ENCODE peak calls at places on chromosomes 5 and 9, in six cellular contexts. X, G, I, Q, R and K are unnamed samples.

GRCh38 chr5:110769282-110769681 is 30.5 kb downstream of the SLC25A46 start:
- DNase-seq in X (no peak), G (no peak), I (no peak), Q (no peak), R (no peak), K (no peak)

GRCh38 chr5:94111209-94112004 is 370.0 kb upstream of the POU5F2 start:
- DNase-seq in X (peak; percentile 94), G (peak; percentile 72), I (peak; percentile 98), Q (peak; percentile 93), R (peak; percentile 99), K (peak; percentile 97)

GRCh38 chr5:172530406-172530805 is 76.1 kb upstream of the SH3PXD2B start:
- DNase-seq in X (no peak), G (no peak), I (no peak), Q (no peak), R (no peak), K (peak; percentile 61)

GRCh38 chr5:156201793-156202388 is 125.1 kb upstream of the SGCD start:
- DNase-seq in X (no peak), G (no peak), I (no peak), Q (no peak), R (no peak), K (no peak)

GRCh38 chr9:94650924-94651323 is 11.6 kb upstream of the FBP1 start:
- DNase-seq in X (no peak), G (no peak), I (no peak), Q (no peak), R (no peak), K (no peak)

GRCh38 chr9:16670791-16671190 is 199.7 kb downstream of the BNC2 start:
- DNase-seq in X (no peak), G (no peak), I (no peak), Q (no peak), R (no peak), K (no peak)

GRCh38 chr9:137774775-137775386 is 102.7 kb upstream of the CACNA1B start:
- DNase-seq in X (no peak), G (no peak), I (peak; percentile 62), Q (no peak), R (no peak), K (peak; percentile 52)

GRCh38 chr9:78001946-78002731 is 29.5 kb downstream of the GNAQ start:
- DNase-seq in X (no peak), G (no peak), I (no peak), Q (no peak), R (no peak), K (no peak)

GRCh38 chr9:6488395-6488794 is 75.4 kb downstream of the UHRF2 start:
- DNase-seq in X (no peak), G (no peak), I (no peak), Q (no peak), R (no peak), K (no peak)

GRCh38 chr5:129063483-129064136 is 30.9 kb upstream of the ISOC1 start:
- DNase-seq in X (no peak), G (no peak), I (no peak), Q (no peak), R (no peak), K (no peak)

GRCh38 chr5:68215888-68216736 is 556 bp downstream of the PIK3R1 start:
- DNase-seq in X (peak; percentile 87), G (no peak), I (peak; percentile 86), Q (peak; percentile 60), R (peak; percentile 67), K (peak; percentile 76)

GRCh38 chr9:7704543-7704942 is 95.0 kb downstream of the DMAC1 start:
- DNase-seq in X (no peak), G (no peak), I (no peak), Q (no peak), R (no peak), K (no peak)

GRCh38 chr5:148957591-148958202 is 105.2 kb downstream of the SH3TC2 start:
- DNase-seq in X (peak; percentile 26), G (no peak), I (no peak), Q (no peak), R (peak; percentile 62), K (no peak)

GRCh38 chr9:33123632-33124031 is 43.5 kb downstream of the B4GALT1 start:
- DNase-seq in X (no peak), G (no peak), I (no peak), Q (no peak), R (no peak), K (no peak)

GRCh38 chr5:53422539-53422938 is 57.9 kb upstream of the FST start:
- DNase-seq in X (no peak), G (no peak), I (no peak), Q (no peak), R (no peak), K (no peak)

GRCh38 chr9:38195737-38196161 is 126.7 kb upstream of the SHB start:
- DNase-seq in X (no peak), G (no peak), I (no peak), Q (no peak), R (no peak), K (no peak)

GRCh38 chr5:29229461-29229860 is 1964.0 kb upstream of the CDH6 start:
- DNase-seq in X (no peak), G (no peak), I (no peak), Q (no peak), R (no peak), K (no peak)

GRCh38 chr9:138101444-138102234 is 224.1 kb downstream of the CACNA1B start:
- DNase-seq in X (no peak), G (no peak), I (peak; percentile 47), Q (no peak), R (no peak), K (no peak)

GRCh38 chr5:40911278-40911677 is 2.0 kb downstream of the C7 start:
- DNase-seq in X (no peak), G (no peak), I (no peak), Q (peak; percentile 61), R (no peak), K (no peak)

DNA sequence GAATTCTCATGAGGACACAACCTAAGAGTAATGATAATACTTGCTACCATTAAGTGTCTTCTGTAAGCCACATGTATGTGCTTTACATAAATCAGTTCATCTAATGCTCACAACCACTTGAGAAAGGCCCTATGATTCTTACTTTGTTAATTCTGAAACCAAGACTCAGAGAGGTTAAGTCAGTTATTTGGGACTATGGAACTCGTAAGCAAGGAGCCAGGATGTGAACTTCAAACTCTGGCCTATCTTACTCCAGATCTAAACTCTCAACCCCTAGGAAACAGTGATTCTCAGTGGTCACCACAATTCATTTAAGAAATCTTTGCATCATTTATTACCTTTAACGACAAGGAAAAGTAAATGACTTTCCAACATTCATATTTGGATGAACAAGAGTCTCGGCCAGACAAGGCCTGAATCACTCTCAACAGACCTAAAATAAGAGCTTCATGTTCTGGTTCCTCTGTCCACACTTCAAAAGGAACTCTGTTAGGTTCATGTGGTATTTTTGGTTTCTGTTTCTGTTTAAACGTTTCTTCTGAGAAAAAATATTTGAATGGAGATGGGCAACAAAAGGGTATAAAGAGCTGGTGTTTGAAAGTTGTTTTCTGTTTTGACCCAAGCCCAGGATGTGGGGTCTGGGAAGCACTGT is 104.8 kb downstream of the LPAR1 start:
- DNase-seq in X (no peak), G (no peak), I (no peak), Q (no peak), R (no peak), K (no peak)
- H3K27ac ChIP-seq in X (no peak overlapping the region), G (peak overlapping the region; percentile 54), I (no peak overlapping the region), Q (peak overlapping the region; percentile 44), R (no peak overlapping the region), K (no peak overlapping the region)

GRCh38 chr5:91212336-91213092 is 170.6 kb downstream of the ARRDC3 start:
- DNase-seq in X (no peak), G (no peak), I (no peak), Q (no peak), R (peak; percentile 30), K (peak; percentile 70)
- H3K27ac ChIP-seq in X (no peak overlapping the region), G (no peak overlapping the region), I (no peak overlapping the region), Q (peak overlapping the region; percentile 83), R (peak overlapping the region; percentile 74), K (peak overlapping the region; percentile 48)

GRCh38 chr5:122844916-122845252 is 529 bp upstream of the SNX24 start:
- DNase-seq in X (no peak), G (no peak), I (no peak), Q (no peak), R (no peak), K (no peak)

GRCh38 chr5:122846051-122846567 is 696 bp downstream of the SNX24 start:
- DNase-seq in X (no peak), G (no peak), I (no peak), Q (no peak), R (peak; percentile 87), K (no peak)

GRCh38 chr5:122847687-122848081 is 2.3 kb downstream of the SNX24 start:
- DNase-seq in X (no peak), G (no peak), I (no peak), Q (no peak), R (no peak), K (no peak)

GRCh38 chr5:122844136-122844915 is 1.1 kb upstream of the SNX24 start:
- DNase-seq in X (no peak), G (no peak), I (no peak), Q (no peak), R (peak; percentile 12), K (no peak)

DNA sequence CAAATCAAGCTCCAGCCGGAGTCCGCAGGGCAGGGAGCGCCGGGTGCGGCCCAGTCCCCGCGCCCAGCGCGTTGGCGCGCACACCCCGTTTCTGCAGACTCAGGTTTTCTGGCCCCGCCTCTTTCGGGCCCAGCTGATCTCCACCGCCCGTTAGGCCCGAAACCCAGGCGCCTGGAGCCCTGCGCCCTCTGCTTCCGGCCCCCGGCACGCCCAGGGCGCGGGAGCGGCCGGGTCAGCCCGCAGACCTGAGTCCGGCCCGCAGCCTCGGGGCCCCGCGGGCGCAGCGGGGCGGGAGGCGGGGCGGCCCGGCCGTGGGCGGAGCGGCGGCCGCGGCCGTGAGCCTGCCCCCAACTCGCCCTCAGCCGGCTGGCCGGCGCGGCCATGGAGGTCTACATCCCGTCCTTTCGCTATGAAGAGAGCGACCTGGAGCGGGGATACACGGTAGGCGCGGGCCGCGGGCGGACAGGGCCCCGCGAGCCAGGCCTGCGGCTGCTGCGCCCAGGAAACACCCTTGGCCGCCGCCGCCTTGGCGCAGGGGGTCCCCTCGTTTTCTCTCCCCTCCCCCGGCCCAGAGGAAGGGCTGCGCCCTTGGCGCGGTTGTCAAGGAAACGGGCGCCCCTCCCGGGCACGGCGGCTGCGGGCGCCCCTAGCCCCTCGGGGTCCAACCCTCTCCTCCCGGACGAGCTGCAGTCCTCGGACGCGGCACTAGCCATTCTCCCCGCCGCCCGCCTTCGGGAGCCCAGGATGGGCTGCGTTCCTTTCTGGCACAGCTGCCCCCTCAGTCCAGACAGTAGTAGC is at the start of gene SNX24:
- DNase-seq in X (no peak), G (no peak), I (peak; percentile 92), Q (peak; percentile 84), R (peak; percentile 81), K (peak; percentile 86)
- H3K27ac ChIP-seq in X (no peak within 1 kb of the TSS), G (peak within 1 kb of the TSS; percentile 83), I (peak within 1 kb of the TSS; percentile 81), Q (peak within 1 kb of the TSS; percentile 92), R (peak within 1 kb of the TSS; percentile 95), K (peak within 1 kb of the TSS; percentile 97)

GRCh38 chr5:91928751-91929521 is 545.8 kb upstream of the ARRDC3 start:
- DNase-seq in X (no peak), G (no peak), I (no peak), Q (no peak), R (peak; percentile 30), K (no peak)

GRCh38 chr5:91925249-91925648 is 542.1 kb upstream of the ARRDC3 start:
- DNase-seq in X (no peak), G (no peak), I (no peak), Q (no peak), R (no peak), K (no peak)

GRCh38 chr5:91927439-91927838 is 544.3 kb upstream of the ARRDC3 start:
- DNase-seq in X (no peak), G (no peak), I (no peak), Q (no peak), R (no peak), K (no peak)

DNA sequence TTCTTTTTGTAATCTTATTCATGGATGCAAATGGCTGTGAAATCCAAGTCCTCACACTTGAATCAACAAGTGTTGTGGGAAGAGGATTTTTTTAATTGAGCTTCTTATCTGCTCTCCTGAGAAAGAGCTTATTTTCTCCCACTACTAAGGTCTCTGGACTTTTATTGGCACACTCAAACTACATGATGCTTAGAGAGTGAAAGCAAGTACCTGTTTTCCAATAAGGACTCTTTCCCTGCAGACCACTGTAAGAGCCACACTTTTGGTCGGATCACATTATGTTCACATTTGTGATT is 546.4 kb upstream of the ARRDC3 start:
- DNase-seq in X (no peak), G (no peak), I (no peak), Q (no peak), R (no peak), K (no peak)
- H3K27ac ChIP-seq in X (no peak overlapping the region), G (no peak overlapping the region), I (no peak overlapping the region), Q (no peak overlapping the region), R (no peak overlapping the region), K (no peak overlapping the region)